ENCODE peak calls at places on chromosome 13, in ten cellular contexts. F is body of pancreas; U is RCC 7860; N is activated CD4-positive, alpha-beta T cell treated with anti-CD3 and anti-CD28 coated beads for 48 hours; D is substantia nigra; V is AG04450; K is amniotic epithelial cell; G is activated naive CD8-positive, alpha-beta T cell treated with anti-CD3 and anti-CD28 coated beads, Interleukin-2, amount 50 U/mL, for 16 hours; Y is nephron progenitor cell; R is lung microvascular endothelial cell. Z is an unnamed sample.

GRCh38 chr13:99280166-99280565 is 22.0 kb upstream of the GPR18 start:
- DNase-seq in F (no peak), U (peak), N (no peak), D (no peak), V (no peak), K (peak), G (no peak), Y (no peak), R (peak), Z (no peak)

GRCh38 chr13:41457589-41458186 is 338 bp downstream of the RGCC start:
- DNase-seq in F (no peak), U (no peak), N (peak), D (no peak), V (no peak), K (no peak), G (no peak), Y (peak), R (no peak), Z (no peak)

GRCh38 chr13:30870049-30870884 is 35.8 kb upstream of the MEDAG start:
- DNase-seq in F (peak), U (peak), N (peak), D (no peak), V (peak), K (peak), G (no peak), Y (peak), R (peak), Z (peak)

GRCh38 chr13:48192536-48192935 is 40.5 kb upstream of the ITM2B start:
- DNase-seq in F (no peak), U (no peak), N (no peak), D (no peak), V (no peak), K (no peak), G (no peak), Y (no peak), R (no peak), Z (no peak)

GRCh38 chr13:77291779-77292178 is 35.1 kb downstream of the MYCBP2 start:
- DNase-seq in F (no peak), U (no peak), N (no peak), D (no peak), V (no peak), K (no peak), G (no peak), Y (peak), R (peak), Z (no peak)

GRCh38 chr13:40102854-40103253 is 447.4 kb downstream of the COG6 start:
- DNase-seq in F (no peak), U (peak), N (peak), D (no peak), V (peak), K (peak), G (peak), Y (no peak), R (peak), Z (peak)

GRCh38 chr13:113820813-113821651 is 42.8 kb downstream of the GAS6 start:
- DNase-seq in F (no peak), U (peak), N (no peak), D (peak), V (peak), K (peak), G (no peak), Y (peak), R (peak), Z (peak)

GRCh38 chr13:73401769-73402168 is 343.0 kb downstream of the KLF5 start:
- DNase-seq in F (no peak), U (no peak), N (no peak), D (no peak), V (no peak), K (peak), G (no peak), Y (no peak), R (no peak), Z (no peak)

GRCh38 chr13:44271915-44272341 is 101.7 kb upstream of the SERP2 start:
- DNase-seq in F (no peak), U (no peak), N (no peak), D (peak), V (no peak), K (no peak), G (no peak), Y (no peak), R (no peak), Z (no peak)

GRCh38 chr13:84946144-84946543 is 853.1 kb downstream of the SLITRK6 start:
- DNase-seq in F (no peak), U (no peak), N (no peak), D (no peak), V (no peak), K (no peak), G (no peak), Y (no peak), R (no peak), Z (no peak)

GRCh38 chr13:91347212-91347995 is at the start of gene MIR17HG:
- DNase-seq in F (peak), U (peak), N (peak), D (peak), V (no peak), K (peak), G (peak), Y (peak), R (peak), Z (peak)

GRCh38 chr13:109369357-109370052 is 416.9 kb downstream of the IRS2 start:
- DNase-seq in F (no peak), U (no peak), N (no peak), D (peak), V (no peak), K (no peak), G (no peak), Y (no peak), R (no peak), Z (no peak)

GRCh38 chr13:113493315-113493951 is 2.9 kb upstream of the DCUN1D2 start:
- DNase-seq in F (no peak), U (peak), N (no peak), D (no peak), V (peak), K (peak), G (no peak), Y (no peak), R (peak), Z (peak)

GRCh38 chr13:106630650-106631049 is 62.7 kb upstream of the ARGLU1 start:
- DNase-seq in F (no peak), U (no peak), N (no peak), D (no peak), V (no peak), K (no peak), G (no peak), Y (no peak), R (no peak), Z (no peak)

GRCh38 chr13:79647518-79647917 is 166.6 kb downstream of the NDFIP2 start:
- DNase-seq in F (no peak), U (no peak), N (no peak), D (no peak), V (no peak), K (no peak), G (no peak), Y (no peak), R (peak), Z (peak)

GRCh38 chr13:20222553-20222952 is 9.6 kb downstream of the GJB6 start:
- DNase-seq in F (no peak), U (no peak), N (no peak), D (no peak), V (no peak), K (no peak), G (no peak), Y (no peak), R (no peak), Z (no peak)

GRCh38 chr13:35531551-35531950 is 55.1 kb upstream of the MAB21L1 start:
- DNase-seq in F (no peak), U (no peak), N (no peak), D (no peak), V (no peak), K (no peak), G (no peak), Y (no peak), R (no peak), Z (no peak)

GRCh38 chr13:36102721-36103120 is 28.5 kb downstream of the DCLK1 start:
- DNase-seq in F (no peak), U (no peak), N (no peak), D (no peak), V (no peak), K (no peak), G (no peak), Y (no peak), R (no peak), Z (no peak)

GRCh38 chr13:68176486-68176885 is 946.4 kb upstream of the PCDH9 start:
- DNase-seq in F (no peak), U (peak), N (no peak), D (no peak), V (peak), K (peak), G (no peak), Y (no peak), R (no peak), Z (no peak)

GRCh38 chr13:40438999-40439797 is 227.2 kb downstream of the FOXO1 start:
- DNase-seq in F (peak), U (no peak), N (peak), D (no peak), V (no peak), K (peak), G (no peak), Y (no peak), R (peak), Z (peak)

GRCh38 chr13:30865131-30866009 is 40.7 kb upstream of the MEDAG start:
- DNase-seq in F (peak), U (peak), N (peak), D (peak), V (peak), K (peak), G (no peak), Y (peak), R (peak), Z (peak)

GRCh38 chr13:48235100-48235813 is 2.3 kb downstream of the ITM2B start:
- DNase-seq in F (peak), U (peak), N (no peak), D (peak), V (no peak), K (no peak), G (no peak), Y (peak), R (peak), Z (peak)

GRCh38 chr13:76745246-76746200 is 140.7 kb downstream of the KCTD12 start:
- DNase-seq in F (no peak), U (no peak), N (no peak), D (no peak), V (no peak), K (no peak), G (no peak), Y (no peak), R (peak), Z (no peak)

GRCh38 chr13:76754414-76754813 is 131.8 kb downstream of the KCTD12 start:
- DNase-seq in F (no peak), U (no peak), N (no peak), D (no peak), V (no peak), K (peak), G (no peak), Y (no peak), R (peak), Z (peak)

GRCh38 chr13:30862707-30863106 is 43.4 kb upstream of the MEDAG start:
- DNase-seq in F (no peak), U (no peak), N (no peak), D (no peak), V (no peak), K (peak), G (no peak), Y (peak), R (no peak), Z (no peak)

GRCh38 chr13:33799950-33800592 is 17.9 kb upstream of the RFC3 start:
- DNase-seq in F (no peak), U (peak), N (no peak), D (no peak), V (no peak), K (peak), G (no peak), Y (no peak), R (peak), Z (peak)

GRCh38 chr13:49113526-49114286 is 106.4 kb upstream of the MLNR start:
- DNase-seq in F (no peak), U (peak), N (no peak), D (no peak), V (peak), K (peak), G (no peak), Y (no peak), R (peak), Z (peak)

GRCh38 chr13:84366484-84366883 is 484.2 kb upstream of the SLITRK1 start:
- DNase-seq in F (no peak), U (no peak), N (no peak), D (no peak), V (no peak), K (no peak), G (no peak), Y (no peak), R (no peak), Z (no peak)

GRCh38 chr13:42747399-42747873 is 33.9 kb upstream of the FAM216B start:
- DNase-seq in F (no peak), U (no peak), N (no peak), D (no peak), V (peak), K (peak), G (no peak), Y (no peak), R (peak), Z (peak)